ENCODE peak calls at places on chromosomes 11 and 22, in six cellular contexts. M is H1, T is GM12891, K is HepG2, N is GM12878, B is K562. V is an unnamed sample.

GRCh38 chr11:2708151-2708581 is 8.4 kb upstream of the KCNQ1OT1 start:
- DNase-seq in M (no peak), T (no peak), K (no peak), N (no peak), B (no peak), V (no peak)

GRCh38 chr22:39252461-39253391 is 7.9 kb upstream of the PDGFB start:
- DNase-seq in M (no peak), T (no peak), K (no peak), N (no peak), B (no peak), V (no peak)

GRCh38 chr11:120512727-120513435 is 1.3 kb downstream of the GRIK4 start:
- DNase-seq in M (no peak), T (no peak), K (no peak), N (no peak), B (no peak), V (no peak)

GRCh38 chr22:39528080-39528661 is 4.4 kb downstream of the RPS19BP1 start:
- DNase-seq in M (no peak), T (no peak), K (no peak), N (no peak), B (no peak), V (no peak)

GRCh38 chr11:134978388-134979088 is 566.5 kb upstream of the B3GAT1 start:
- DNase-seq in M (no peak), T (no peak), K (no peak), N (no peak), B (peak), V (no peak)

GRCh38 chr11:127055240-127055639 is 54.7 kb upstream of the KIRREL3 start:
- DNase-seq in M (no peak), T (no peak), K (no peak), N (no peak), B (no peak), V (no peak)

GRCh38 chr11:62922189-62922589 is 1.0 kb upstream of the CHRM1 start:
- DNase-seq in M (no peak), T (no peak), K (no peak), N (no peak), B (no peak), V (no peak)

GRCh38 chr11:127919206-127920000 is 668.0 kb downstream of the ETS1 start:
- DNase-seq in M (no peak), T (no peak), K (no peak), N (no peak), B (no peak), V (no peak)

GRCh38 chr11:132463941-132464340 is 1068.4 kb downstream of the OPCML start:
- DNase-seq in M (no peak), T (no peak), K (no peak), N (no peak), B (no peak), V (no peak)

GRCh38 chr22:40028098-40028425 is 33.3 kb downstream of the FAM83F start:
- DNase-seq in M (no peak), T (no peak), K (no peak), N (no peak), B (no peak), V (no peak)

GRCh38 chr11:110565344-110565684 is 135.6 kb downstream of the FDX1 start:
- DNase-seq in M (peak), T (no peak), K (peak), N (no peak), B (no peak), V (no peak)

GRCh38 chr11:111960916-111961315 is 23.8 kb downstream of the DIXDC1 start:
- DNase-seq in M (no peak), T (no peak), K (no peak), N (no peak), B (no peak), V (no peak)

GRCh38 chr11:44684886-44685285 is 41.9 kb upstream of the TSPAN18 start:
- DNase-seq in M (no peak), T (no peak), K (no peak), N (no peak), B (no peak), V (no peak)

GRCh38 chr11:82899191-82899820 is 924 bp downstream of the PRCP start:
- DNase-seq in M (no peak), T (no peak), K (peak), N (peak), B (no peak), V (no peak)

GRCh38 chr11:16785520-16786128 is 47.2 kb downstream of the C11orf58 start:
- DNase-seq in M (peak), T (peak), K (peak), N (peak), B (peak), V (peak)

GRCh38 chr22:22432937-22433336 is 75.6 kb downstream of the ZNF280B start:
- DNase-seq in M (no peak), T (no peak), K (no peak), N (no peak), B (no peak), V (no peak)

GRCh38 chr22:33720166-33720878 is 200.0 kb downstream of the LARGE1 start:
- DNase-seq in M (no peak), T (no peak), K (peak), N (no peak), B (no peak), V (no peak)

GRCh38 chr11:5178046-5178837 is 22.2 kb downstream of the OR51V1 start:
- DNase-seq in M (no peak), T (no peak), K (no peak), N (no peak), B (no peak), V (no peak)

GRCh38 chr11:113104390-113105251 is 143.4 kb downstream of the NCAM1 start:
- DNase-seq in M (no peak), T (no peak), K (no peak), N (no peak), B (no peak), V (no peak)

GRCh38 chr11:67302571-67303131 is 679 bp upstream of the SSH3 start:
- DNase-seq in M (peak), T (no peak), K (no peak), N (no peak), B (no peak), V (no peak)

GRCh38 chr11:72753341-72754148 is 1.3 kb upstream of the ARAP1 start:
- DNase-seq in M (no peak), T (no peak), K (peak), N (no peak), B (no peak), V (no peak)

GRCh38 chr11:121418625-121419114 is 33.4 kb upstream of the SORL1 start:
- DNase-seq in M (no peak), T (no peak), K (no peak), N (no peak), B (no peak), V (no peak)

GRCh38 chr11:16239130-16240105 is 116.9 kb downstream of the SOX6 start:
- DNase-seq in M (no peak), T (no peak), K (no peak), N (no peak), B (no peak), V (no peak)

GRCh38 chr11:79100093-79100704 is 340.6 kb downstream of the TENM4 start:
- DNase-seq in M (peak), T (peak), K (peak), N (no peak), B (peak), V (peak)

GRCh38 chr11:46551261-46551660 is 42.6 kb downstream of the AMBRA1 start:
- DNase-seq in M (no peak), T (no peak), K (no peak), N (no peak), B (no peak), V (no peak)

GRCh38 chr22:49305215-49305965 is 522.3 kb downstream of the BRD1 start:
- DNase-seq in M (peak), T (peak), K (peak), N (no peak), B (peak), V (peak)

GRCh38 chr11:96173424-96173823 is 169.6 kb downstream of the MAML2 start:
- DNase-seq in M (no peak), T (no peak), K (no peak), N (no peak), B (no peak), V (no peak)

GRCh38 chr11:70951139-70951804 is 301.1 kb downstream of the SHANK2 start:
- DNase-seq in M (no peak), T (no peak), K (no peak), N (no peak), B (peak), V (no peak)

GRCh38 chr22:42358643-42359558 is 73.3 kb downstream of the NFAM1 start:
- DNase-seq in M (no peak), T (no peak), K (no peak), N (no peak), B (no peak), V (no peak)

GRCh38 chr22:22074634-22075381 is 92.2 kb upstream of the TOP3B start:
- DNase-seq in M (no peak), T (no peak), K (no peak), N (no peak), B (no peak), V (no peak)

GRCh38 chr11:100827934-100828661 is 141.0 kb downstream of the ARHGAP42 start:
- DNase-seq in M (no peak), T (no peak), K (peak), N (peak), B (no peak), V (no peak)

GRCh38 chr11:34379539-34379938 is 21.7 kb upstream of the ABTB2 start:
- DNase-seq in M (no peak), T (no peak), K (no peak), N (no peak), B (no peak), V (no peak)

GRCh38 chr11:74524978-74525377 is 31.5 kb upstream of the LIPT2 start:
- DNase-seq in M (no peak), T (no peak), K (no peak), N (no peak), B (no peak), V (no peak)

GRCh38 chr11:124751741-124752470 is at the start of gene VSIG2:
- DNase-seq in M (peak), T (no peak), K (no peak), N (no peak), B (no peak), V (no peak)
- TF ChIP-seq POLR2AphosphoS5 in M (no peak), T (no peak), K (no peak), N (no peak), B (no peak), V (no peak)

DNA sequence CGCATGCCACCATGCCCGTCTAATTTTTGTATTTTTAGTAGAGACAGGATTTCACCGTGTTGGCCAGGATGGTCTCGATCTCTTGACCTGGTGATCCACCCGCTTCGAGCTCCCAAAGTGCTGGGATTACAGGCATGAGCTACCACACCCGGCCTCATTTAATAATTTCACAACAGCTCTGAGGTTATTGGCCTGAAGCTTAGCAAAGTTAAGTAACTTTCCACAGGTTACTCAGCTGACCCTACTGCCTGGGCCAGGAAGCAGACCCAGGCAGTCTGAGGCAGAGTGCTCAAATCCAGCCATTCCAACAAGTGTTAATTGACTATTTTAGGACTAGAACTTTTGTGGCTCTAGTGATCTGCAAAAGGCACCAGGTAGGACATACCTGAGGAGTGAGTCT is 52.2 kb upstream of the L3MBTL2 start:
- DNase-seq in M (no peak), T (no peak), K (no peak), N (no peak), B (no peak), V (no peak)
- TF ChIP-seq TAF1 in M (no peak), T (no peak), K (no peak), N (no peak), B (no peak), V (no peak)

GRCh38 chr11:69638941-69639681 is 1.8 kb upstream of the CCND1 start:
- DNase-seq in M (peak), T (no peak), K (peak), N (no peak), B (peak), V (no peak)
- TF ChIP-seq POLR2A in M (peak), T (no peak), K (no peak), N (no peak), B (no peak), V (no peak)

GRCh38 chr11:65215441-65216076 is 33.8 kb downstream of the CAPN1 start:
- DNase-seq in M (no peak), T (no peak), K (no peak), N (no peak), B (no peak), V (no peak)

GRCh38 chr11:65214212-65214845 is 32.6 kb downstream of the CAPN1 start:
- DNase-seq in M (no peak), T (no peak), K (no peak), N (no peak), B (no peak), V (no peak)

GRCh38 chr11:65212226-65212801 is 30.6 kb downstream of the CAPN1 start:
- DNase-seq in M (no peak), T (no peak), K (no peak), N (no peak), B (peak), V (no peak)

GRCh38 chr11:65211293-65212105 is 29.8 kb downstream of the CAPN1 start:
- DNase-seq in M (no peak), T (no peak), K (no peak), N (no peak), B (no peak), V (no peak)

GRCh38 chr11:65213322-65214211 is 31.8 kb downstream of the CAPN1 start:
- DNase-seq in M (peak), T (no peak), K (no peak), N (no peak), B (peak), V (no peak)
- TF ChIP-seq POLR2AphosphoS5 in M (peak), T (no peak), K (no peak), N (no peak), B (no peak), V (no peak)

GRCh38 chr11:60786811-60787567 is 1.9 kb downstream of the MS4A10 start:
- DNase-seq in M (no peak), T (no peak), K (no peak), N (no peak), B (no peak), V (no peak)
- TF ChIP-seq TAF1 in M (no peak), T (no peak), K (no peak), N (no peak), B (no peak), V (no peak)

V was measured in GM12892.